ENCODE peak calls at places on chromosomes 13 and 19, in five cellular contexts. L is K562, R is OCI-LY7, A is GM23248, E is PC-3. N is an unnamed sample. For H3K9me3, the result is how much of the 10 kb centered on the place peaks cover.

GRCh38 chr19:40718774-40719391 is 2.0 kb downstream of the ITPKC start:
- DNase-seq in A (peak), R (peak), L (peak), E (peak), N (peak)

GRCh38 chr13:21232599-21232998 is 56.1 kb downstream of the MRPL57 start:
- DNase-seq in A (no peak), E (no peak), L (no peak), R (no peak), N (no peak)

GRCh38 chr19:29881386-29881785 is 60.7 kb upstream of the URI1 start:
- DNase-seq in R (no peak), E (peak), L (no peak), A (peak), N (no peak)

GRCh38 chr19:708154-709141 is at the start of gene PALM:
- DNase-seq in R (no peak), E (peak), L (peak), A (no peak), N (peak)

GRCh38 chr19:45186509-45187334 is 8.1 kb downstream of the BLOC1S3 start:
- DNase-seq in L (peak), R (no peak), E (peak), A (peak), N (no peak)

GRCh38 chr13:104297075-104297474 is 1230.9 kb upstream of the SLC10A2 start:
- DNase-seq in L (no peak), A (no peak), E (no peak), R (no peak), N (no peak)

GRCh38 chr19:15424692-15425272 is 6.0 kb upstream of the AKAP8L start:
- DNase-seq in E (no peak), A (no peak), R (no peak), L (no peak), N (no peak)

GRCh38 chr19:30596268-30596667 is 224.1 kb downstream of the ZNF536 start:
- DNase-seq in E (no peak), R (no peak), A (no peak), L (no peak), N (no peak)

GRCh38 chr19:47735131-47735530 is 10.2 kb upstream of the NOP53 start:
- DNase-seq in R (no peak), L (no peak), E (no peak), A (no peak), N (peak)

GRCh38 chr19:49746206-49746958 is 16.7 kb downstream of the TSKS start:
- DNase-seq in E (peak), A (peak), L (peak), R (peak), N (peak)

GRCh38 chr13:110653271-110653670 is 37.9 kb downstream of the NAXD start:
- DNase-seq in R (no peak), A (no peak), E (no peak), L (no peak), N (no peak)

GRCh38 chr19:53903055-53903680 is 5.9 kb upstream of the CACNG7 start:
- DNase-seq in A (peak), E (peak), R (peak), L (peak), N (peak)

GRCh38 chr13:85589021-85589420 is 210.2 kb downstream of the SLITRK6 start:
- DNase-seq in A (no peak), L (no peak), R (no peak), E (no peak), N (no peak)

GRCh38 chr19:56612737-56613136 is 17.6 kb downstream of the ZNF71 start:
- DNase-seq in L (no peak), A (no peak), E (no peak), R (no peak), N (no peak)

GRCh38 chr19:56608274-56608964 is 13.3 kb downstream of the ZNF71 start:
- DNase-seq in R (no peak), L (no peak), A (no peak), E (no peak), N (no peak)

GRCh38 chr19:56617531-56617930 is 22.4 kb downstream of the ZNF71 start:
- DNase-seq in L (no peak), R (no peak), A (no peak), E (no peak), N (no peak)

GRCh38 chr19:56611288-56611687 is 16.2 kb downstream of the ZNF71 start:
- DNase-seq in E (no peak), A (no peak), L (no peak), R (no peak), N (no peak)

DNA sequence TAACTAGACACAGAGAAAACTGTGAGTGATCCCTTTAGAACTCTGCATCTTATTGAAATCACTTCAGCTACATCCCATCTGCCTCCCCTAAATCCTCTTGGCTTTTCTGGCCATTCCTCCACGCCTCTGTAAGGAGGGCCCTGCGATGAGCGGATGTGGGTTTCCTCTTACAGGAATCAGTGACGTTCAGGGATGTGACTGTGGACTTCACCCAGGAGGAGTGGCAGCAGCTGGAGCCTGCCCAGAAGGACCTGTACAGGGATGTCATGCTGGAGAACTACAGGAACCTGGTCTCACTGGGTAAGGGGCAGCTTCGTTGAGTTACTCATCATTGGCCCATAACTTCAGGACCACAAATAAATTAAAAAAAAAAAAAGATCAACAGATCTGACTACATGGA is 18.5 kb downstream of the ZNF71 start:
- DNase-seq in E (no peak), A (peak), L (no peak), R (no peak), N (no peak)
- H3K9me3 ChIP-seq in E (half or more), A (under half), L (under half), R (under half), N (under half)

DNA sequence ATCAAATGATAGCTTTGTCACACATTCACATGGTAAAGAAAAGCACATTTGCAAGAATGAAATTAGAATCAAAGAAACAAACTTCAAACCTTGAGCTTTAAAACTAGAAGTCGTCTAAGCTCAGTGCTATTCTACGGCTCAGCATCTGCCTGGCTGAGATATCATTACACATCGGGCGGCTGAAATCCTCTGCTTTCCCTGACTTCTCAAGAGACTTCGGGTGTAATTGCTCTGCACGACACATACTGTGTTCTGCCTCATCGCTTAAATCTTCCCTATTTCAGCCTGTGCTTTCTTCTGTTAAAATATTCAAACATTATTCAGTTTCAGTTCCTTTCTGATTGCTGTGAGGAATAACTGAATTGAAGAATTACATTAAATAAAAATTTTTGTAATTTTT is 265.3 kb downstream of the NALCN start:
- DNase-seq in E (no peak), L (no peak), R (no peak), A (peak), N (peak)
- H2AFZ ChIP-seq in E (peak), L (no peak), R (no peak), A (peak), N (peak)

GRCh38 chr19:57754091-57754673 is 7.6 kb downstream of the ZNF776 start:
- DNase-seq in E (no peak), A (no peak), R (no peak), L (no peak), N (no peak)
- H3K9me3 ChIP-seq in E (under half), A (under half), R (under half), L (under half), N (under half)

GRCh38 chr19:34998777-34999497 is 1.2 kb upstream of the GRAMD1A start:
- DNase-seq in L (peak), E (no peak), R (no peak), A (no peak), N (no peak)
- H2AFZ ChIP-seq in L (peak), E (peak), R (peak), A (peak), N (peak)

DNA sequence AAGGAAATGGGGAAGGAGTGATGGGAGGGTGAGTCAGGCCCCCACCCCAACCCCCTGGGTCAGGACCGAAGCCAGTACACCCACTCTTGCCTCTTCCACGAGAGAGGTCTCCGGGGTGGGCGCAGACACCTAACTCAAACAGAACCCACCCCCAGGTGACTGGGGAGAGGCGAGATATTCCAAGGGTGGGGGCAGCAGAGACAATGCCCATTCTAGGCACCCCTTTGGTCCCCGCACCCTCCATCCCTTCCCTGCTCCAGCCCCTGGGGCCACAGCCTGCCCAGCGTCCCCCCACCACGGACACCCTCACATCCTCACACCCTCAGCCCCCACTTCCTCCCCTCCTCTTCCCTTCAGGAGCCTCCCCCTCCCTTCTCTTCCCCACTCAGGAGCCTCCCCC is 682 bp downstream of the ZSCAN18 start:
- DNase-seq in A (no peak), L (no peak), R (no peak), E (no peak), N (no peak)
- H3K9me3 ChIP-seq in A (under half), L (under half), R (under half), E (under half), N (under half)

GRCh38 chr19:11151181-11151580 is 4.4 kb downstream of the SPC24 start:
- DNase-seq in R (no peak), L (no peak), E (no peak), A (peak), N (no peak)

GRCh38 chr19:11155373-11156120 is at the start of gene SPC24:
- DNase-seq in A (peak), L (peak), E (peak), R (peak), N (peak)

GRCh38 chr19:11152318-11153062 is 3.1 kb downstream of the SPC24 start:
- DNase-seq in R (no peak), L (no peak), E (peak), A (peak), N (no peak)

GRCh38 chr19:11159598-11160001 is 4.0 kb upstream of the SPC24 start:
- DNase-seq in A (peak), L (no peak), E (no peak), R (no peak), N (no peak)

DNA sequence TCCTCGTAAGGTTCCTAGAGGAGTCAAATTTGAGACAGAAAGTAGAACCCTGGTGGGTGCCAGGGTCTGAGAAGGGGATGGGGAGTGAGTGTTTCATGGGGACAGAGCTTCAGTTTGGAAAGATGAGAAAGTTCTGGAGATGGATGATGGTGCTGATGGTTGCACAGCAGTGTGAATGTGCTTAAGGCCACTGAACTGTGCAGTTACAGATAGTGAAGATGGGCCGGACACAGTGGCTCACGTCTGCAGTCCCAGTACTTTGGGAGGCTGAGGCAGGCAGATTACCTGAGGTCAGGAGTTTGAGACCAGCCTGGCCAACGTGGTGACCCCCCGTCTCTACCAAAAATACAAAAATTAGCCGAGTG is 917 bp downstream of the SPC24 start:
- DNase-seq in E (no peak), A (no peak), L (no peak), R (no peak), N (no peak)
- H2AFZ ChIP-seq in E (no peak), A (peak), L (no peak), R (no peak), N (no peak)

GRCh38 chr19:21705393-21705792 is 62.0 kb downstream of the ZNF100 start:
- DNase-seq in L (no peak), E (no peak), A (no peak), R (no peak), N (no peak)

GRCh38 chr19:21704320-21704719 is 63.1 kb downstream of the ZNF100 start:
- DNase-seq in R (no peak), E (no peak), L (no peak), A (no peak), N (no peak)

GRCh38 chr19:21707065-21707464 is 60.3 kb downstream of the ZNF100 start:
- DNase-seq in R (no peak), A (no peak), L (no peak), E (no peak), N (no peak)

GRCh38 chr19:21709464-21709863 is 57.9 kb downstream of the ZNF100 start:
- DNase-seq in R (no peak), A (no peak), E (no peak), L (no peak), N (no peak)
- H3K9me3 ChIP-seq in R (under half), A (under half), E (under half), L (under half), N (under half)

N was measured in neural progenitor cell.